ENCODE peak calls at places on chromosomes 16 and 17, in four cellular contexts. Q, K, V and X are unnamed samples.

GRCh38 chr17:5585814-5586558 is 1.7 kb upstream of the NLRP1 start:
- DNase-seq in Q (no peak), K (no peak), V (no peak), X (peak; percentile 25)

GRCh38 chr17:2789700-2790099 is 6.5 kb upstream of the RAP1GAP2 start:
- DNase-seq in Q (no peak), K (peak; percentile 5), V (no peak), X (no peak)

GRCh38 chr17:82883461-82884031 is 43.7 kb upstream of the ZNF750 start:
- DNase-seq in V (no peak), Q (no peak), K (no peak), X (no peak)

GRCh38 chr17:77371117-77371887 is 230.5 kb downstream of the SEC14L1 start:
- DNase-seq in V (no peak), K (no peak), Q (no peak), X (peak; percentile 87)

GRCh38 chr17:55763856-55764255 is 13.0 kb downstream of the PCTP start:
- DNase-seq in Q (no peak), K (peak; percentile 27), V (no peak), X (no peak)

GRCh38 chr16:57985204-57986121 is 14.5 kb upstream of the CNGB1 start:
- DNase-seq in K (no peak), Q (no peak), V (no peak), X (no peak)

GRCh38 chr16:30839523-30840227 is 52.7 kb upstream of the ZNF629 start:
- DNase-seq in V (peak; percentile 78), K (no peak), Q (no peak), X (no peak)

GRCh38 chr16:23432176-23433128 is 20.5 kb downstream of the COG7 start:
- DNase-seq in K (no peak), Q (no peak), V (no peak), X (no peak)

GRCh38 chr16:20061132-20061531 is 12.6 kb downstream of the GPR139 start:
- DNase-seq in V (no peak), K (no peak), Q (no peak), X (no peak)

GRCh38 chr16:62240722-62241121 is 204.5 kb upstream of the CDH8 start:
- DNase-seq in Q (no peak), V (no peak), K (no peak), X (no peak)

GRCh38 chr16:84864266-84864955 is 44.6 kb downstream of the CRISPLD2 start:
- DNase-seq in Q (no peak), V (no peak), K (no peak), X (no peak)

GRCh38 chr17:64492481-64493109 is 4.3 kb downstream of the POLG2 start:
- DNase-seq in Q (no peak), V (no peak), K (peak; percentile 47), X (no peak)

GRCh38 chr17:65564793-65565192 is 3.3 kb upstream of the AXIN2 start:
- DNase-seq in K (no peak), V (no peak), Q (no peak), X (no peak)

GRCh38 chr16:74451951-74452758 is 30.9 kb upstream of the CLEC18B start:
- DNase-seq in V (no peak), K (no peak), Q (no peak), X (no peak)

GRCh38 chr17:50863221-50863843 is 2.8 kb downstream of the TOB1 start:
- DNase-seq in V (peak; percentile 71), Q (no peak), K (peak; percentile 61), X (no peak)

GRCh38 chr16:29775742-29776408 is 2.2 kb upstream of the ZG16 start:
- DNase-seq in Q (no peak), K (peak; percentile 53), V (no peak), X (no peak)

GRCh38 chr17:79913451-79913850 is 74.2 kb upstream of the CBX4 start:
- DNase-seq in V (no peak), K (no peak), Q (no peak), X (no peak)

GRCh38 chr17:8117980-8118768 is at the start of gene ALOXE3:
- DNase-seq in K (peak; percentile 63), V (peak; percentile 36), Q (no peak), X (peak; percentile 52)